ENCODE peak calls at places on chromosomes 16 and 17, in six cellular contexts. I is SK-N-SH, C is endothelial cell of umbilical vein, H is stomach, A is sigmoid colon, O is esophagus muscularis mucosa. V is an unnamed sample. For H3K9me3, the result is how much of the 10 kb centered on the place peaks cover.

GRCh38 chr17:72115789-72116520 is 4.9 kb upstream of the SOX9 start:
- DNase-seq in H (no peak), O (no peak), C (no peak), I (no peak), A (no peak), V (no peak)

GRCh38 chr16:49575352-49576172 is 202.0 kb downstream of the C16orf78 start:
- DNase-seq in A (no peak), C (no peak), I (no peak), H (peak), O (no peak), V (no peak)

GRCh38 chr17:3888343-3889171 is 4.3 kb downstream of the CAMKK1 start:
- DNase-seq in I (no peak), A (peak), O (no peak), H (peak), C (peak), V (peak)

GRCh38 chr16:17205279-17206139 is 265.3 kb downstream of the XYLT1 start:
- DNase-seq in I (no peak), C (no peak), A (no peak), H (peak), O (no peak), V (peak)

GRCh38 chr16:82152641-82153094 is 17.4 kb downstream of the MPHOSPH6 start:
- DNase-seq in I (no peak), H (no peak), A (no peak), C (no peak), O (no peak), V (peak)

GRCh38 chr16:129075-129474 is 9.4 kb downstream of the NPRL3 start:
- DNase-seq in I (no peak), C (no peak), H (no peak), A (no peak), O (no peak), V (no peak)

GRCh38 chr16:89095401-89095974 is 1.8 kb downstream of the ACSF3 start:
- DNase-seq in C (no peak), O (no peak), I (no peak), A (no peak), H (no peak), V (no peak)

GRCh38 chr17:71201639-71202038 is 919.2 kb upstream of the SOX9 start:
- DNase-seq in C (no peak), O (no peak), A (no peak), I (no peak), H (no peak), V (no peak)

GRCh38 chr17:29573871-29574731 is 5.6 kb downstream of the TP53I13 start:
- DNase-seq in I (no peak), H (no peak), A (peak), O (no peak), C (no peak), V (no peak)

GRCh38 chr17:76501018-76501826 is at the start of gene RHBDF2:
- DNase-seq in C (peak), A (peak), I (peak), O (peak), H (peak), V (peak)

GRCh38 chr17:43814714-43815113 is 18.2 kb downstream of the MPP3 start:
- DNase-seq in H (no peak), A (no peak), O (no peak), C (peak), I (no peak), V (no peak)

GRCh38 chr16:21101631-21102420 is 48.8 kb downstream of the DNAH3 start:
- DNase-seq in H (peak), C (no peak), O (peak), I (peak), A (no peak), V (no peak)

GRCh38 chr17:75785016-75785769 is 587 bp downstream of the UNK start:
- DNase-seq in O (no peak), A (peak), C (no peak), H (peak), I (peak), V (peak)

GRCh38 chr17:78257810-78258322 is 26.4 kb downstream of the TMEM235 start:
- DNase-seq in H (peak), O (no peak), I (peak), A (no peak), C (peak), V (no peak)

GRCh38 chr17:42554250-42555121 is 1.8 kb downstream of the HSD17B1 start:
- DNase-seq in A (peak), C (peak), I (peak), H (peak), O (peak), V (peak)

GRCh38 chr16:3087243-3087791 is 11.8 kb downstream of the ZSCAN10 start:
- DNase-seq in A (no peak), I (no peak), O (no peak), C (peak), H (no peak), V (no peak)

GRCh38 chr17:44069974-44070454 is 521 bp upstream of the G6PC3 start:
- DNase-seq in H (no peak), O (no peak), A (no peak), I (no peak), C (no peak), V (no peak)

GRCh38 chr17:4498461-4499397 is at the start of gene SPNS2:
- DNase-seq in C (peak), A (no peak), O (no peak), H (peak), I (peak), V (peak)

GRCh38 chr17:76446449-76447231 is 6.3 kb downstream of the UBE2O start:
- DNase-seq in A (no peak), O (no peak), C (peak), H (peak), I (no peak), V (no peak)

GRCh38 chr16:3501783-3502400 is 1.1 kb downstream of the CLUAP1 start:
- DNase-seq in A (peak), I (no peak), O (no peak), C (no peak), H (no peak), V (no peak)

GRCh38 chr16:59324462-59324861 is 590.3 kb upstream of the GOT2 start:
- DNase-seq in A (no peak), I (no peak), O (no peak), H (no peak), C (peak), V (no peak)

GRCh38 chr16:64983983-64984382 is 137.9 kb downstream of the CDH11 start:
- DNase-seq in O (no peak), H (no peak), C (peak), I (peak), A (no peak), V (no peak)

GRCh38 chr16:58507963-58508670 is 7.2 kb upstream of the SETD6 start:
- DNase-seq in C (no peak), H (peak), O (no peak), A (peak), I (no peak), V (no peak)

GRCh38 chr17:37483311-37484039 is 6.2 kb upstream of the DUSP14 start:
- DNase-seq in H (no peak), A (peak), I (peak), C (no peak), O (no peak), V (no peak)

GRCh38 chr17:1764274-1764673 is 2.4 kb downstream of the SERPINF1 start:
- DNase-seq in H (peak), A (peak), C (peak), I (no peak), O (peak), V (peak)

GRCh38 chr17:80524150-80524712 is 20.4 kb upstream of the RPTOR start:
- DNase-seq in H (no peak), A (no peak), I (peak), C (no peak), O (no peak), V (no peak)

GRCh38 chr17:8084250-8084649 is 3.3 kb downstream of the ALOX12B start:
- DNase-seq in O (no peak), A (no peak), I (no peak), H (no peak), C (no peak), V (no peak)

GRCh38 chr16:11353158-11353557 is 7.9 kb downstream of the RMI2 start:
- DNase-seq in I (no peak), C (no peak), O (no peak), H (no peak), A (no peak), V (no peak)

GRCh38 chr16:17211797-17212196 is 259.0 kb downstream of the XYLT1 start:
- DNase-seq in H (no peak), A (no peak), I (peak), C (no peak), O (no peak), V (no peak)

GRCh38 chr16:15796885-15797284 is 59.9 kb downstream of the MYH11 start:
- DNase-seq in O (no peak), H (no peak), A (no peak), I (no peak), C (no peak), V (no peak)

GRCh38 chr17:40819528-40820125 is 2.8 kb downstream of the KRT10 start:
- DNase-seq in O (no peak), H (no peak), A (no peak), I (peak), C (peak), V (no peak)

GRCh38 chr17:58112970-58113631 is 29.9 kb downstream of the DYNLL2 start:
- DNase-seq in O (peak), H (peak), A (peak), C (peak), I (peak), V (peak)

GRCh38 chr16:56662357-56663354 is 4.9 kb downstream of the MT1F start:
- DNase-seq in O (no peak), H (no peak), C (no peak), I (no peak), A (no peak), V (no peak)

GRCh38 chr16:11877374-11877773 is 26.0 kb upstream of the RSL1D1 start:
- DNase-seq in H (no peak), I (no peak), O (no peak), C (no peak), A (no peak), V (no peak)

GRCh38 chr17:15261063-15261817 is 3.9 kb downstream of the PMP22 start:
- DNase-seq in I (peak), O (peak), C (peak), A (peak), H (peak), V (no peak)
- TF ChIP-seq CTCF in I (no peak), O (no peak), C (no peak), A (no peak), H (no peak), V (no peak)

DNA sequence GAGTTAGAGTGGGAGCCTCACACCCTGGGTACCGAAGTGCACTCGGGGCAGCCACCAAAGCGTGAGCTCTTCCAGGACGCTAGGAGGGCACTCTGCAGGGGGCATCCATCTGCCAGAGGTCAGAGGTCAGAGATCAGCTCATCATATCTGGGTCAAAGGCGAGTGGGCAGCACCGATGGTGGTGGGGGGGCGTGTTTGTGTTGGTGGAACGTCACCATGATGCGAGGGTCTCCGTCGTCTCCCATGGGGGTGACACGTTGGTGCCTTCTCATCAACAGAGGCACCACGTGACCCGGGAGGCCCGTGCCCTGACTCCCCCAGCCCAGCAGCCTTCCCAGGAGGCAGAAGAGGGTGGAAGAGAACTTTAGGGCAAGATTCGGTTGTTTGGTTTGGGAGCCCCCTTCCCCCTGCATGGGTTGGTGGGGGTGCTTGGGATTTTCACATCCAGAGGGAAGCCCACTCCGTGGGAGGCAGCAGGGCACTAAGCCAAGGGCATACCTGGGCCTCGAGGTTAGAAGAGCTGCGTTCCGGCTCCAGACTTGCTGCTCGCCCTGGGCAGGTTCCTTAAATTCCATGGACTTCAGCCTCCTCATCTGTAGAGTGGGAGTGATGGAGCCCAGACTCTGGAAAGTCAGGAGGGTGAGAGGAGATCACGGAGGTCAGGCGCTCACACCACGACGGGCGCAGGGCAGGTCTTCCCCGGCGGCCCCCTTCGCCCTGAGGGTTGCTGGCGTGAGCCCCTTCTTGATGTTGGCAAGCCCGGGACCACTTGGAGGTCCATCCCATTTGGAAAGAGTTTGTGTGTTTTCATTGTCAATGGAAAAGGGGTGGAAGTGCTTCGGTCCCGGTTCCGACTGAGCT is 14.0 kb downstream of the CRISPLD2 start:
- DNase-seq in H (no peak), C (no peak), I (no peak), O (no peak), A (peak), V (no peak)
- H3K9me3 ChIP-seq in H (under half), C (under half), I (under half), O (under half), A (under half), V (under half)

GRCh38 chr17:32516940-32517711 is 30.3 kb downstream of the CDK5R1 start:
- DNase-seq in C (no peak), A (peak), I (no peak), O (no peak), H (no peak), V (no peak)
- TF ChIP-seq POLR2AphosphoS5 in C (no peak), A (no peak), I (no peak), O (no peak), H (no peak), V (no peak)

GRCh38 chr17:67624886-67625656 is 92.7 kb upstream of the NOL11 start:
- DNase-seq in H (no peak), C (no peak), O (no peak), I (no peak), A (no peak), V (no peak)

GRCh38 chr17:67625971-67626370 is 91.8 kb upstream of the NOL11 start:
- DNase-seq in I (no peak), A (no peak), H (no peak), C (no peak), O (no peak), V (no peak)

GRCh38 chr17:67623767-67624166 is 94.0 kb upstream of the NOL11 start:
- DNase-seq in I (no peak), H (no peak), C (no peak), A (no peak), O (no peak), V (no peak)

GRCh38 chr17:67629963-67630320 is 87.8 kb upstream of the NOL11 start:
- DNase-seq in C (peak), O (no peak), A (no peak), H (no peak), I (peak), V (no peak)

GRCh38 chr17:67628580-67629013 is 89.1 kb upstream of the NOL11 start:
- DNase-seq in O (no peak), I (peak), H (peak), A (no peak), C (no peak), V (no peak)
- TF ChIP-seq CTCF in O (no peak), I (peak), H (no peak), A (no peak), C (no peak), V (no peak)